ENCODE peak calls at places on chromosomes 12 and 14, in nine cellular contexts. F is retinal pigment epithelial cell, C is fibroblast of the aortic adventitia, W is A549, H is K562, J is MM.1S, B is lower leg skin, P is left lung, Y is heart right ventricle. N is an unnamed sample.

GRCh38 chr12:96035283-96036236 is at the start of gene LTA4H:
- DNase-seq in Y (peak; percentile 93), W (peak; percentile 97), P (peak; percentile 98), C (peak; percentile 99), H (peak; percentile 93), B (peak; percentile 99), F (peak; percentile 95), J (peak; percentile 98), N (peak; percentile 95)

GRCh38 chr12:63151061-63151897 is at the start of gene AVPR1A:
- DNase-seq in H (no peak), J (no peak), C (no peak), P (no peak), W (peak; percentile 33), B (peak; percentile 84), F (no peak), Y (peak; percentile 37), N (no peak)

GRCh38 chr12:38138225-38139221 is 178.1 kb upstream of the ALG10B start:
- DNase-seq in Y (no peak), J (peak; percentile 57), C (peak; percentile 76), H (peak; percentile 53), F (peak; percentile 6), P (peak; percentile 55), B (peak; percentile 92), W (peak; percentile 72), N (no peak)

GRCh38 chr12:122841544-122842321 is 6.5 kb downstream of the HIP1R start:
- DNase-seq in P (peak; percentile 59), Y (no peak), H (no peak), C (no peak), B (peak; percentile 87), W (peak; percentile 50), J (no peak), F (no peak), N (no peak)

GRCh38 chr14:50830044-50830931 is 674 bp downstream of the NIN start:
- DNase-seq in C (peak; percentile 37), Y (peak; percentile 60), P (peak; percentile 69), J (peak; percentile 14), W (peak; percentile 9), F (no peak), B (peak; percentile 91), H (peak; percentile 24), N (no peak)

GRCh38 chr12:121293603-121294002 is 2.9 kb downstream of the CAMKK2 start:
- DNase-seq in C (no peak), H (no peak), J (no peak), F (no peak), Y (no peak), B (no peak), W (no peak), P (no peak), N (no peak)

GRCh38 chr14:39576258-39576657 is 144.0 kb upstream of the FBXO33 start:
- DNase-seq in C (no peak), F (no peak), W (no peak), H (no peak), Y (no peak), J (no peak), P (no peak), B (no peak), N (no peak)

GRCh38 chr12:56947633-56948535 is 9.5 kb downstream of the RDH16 start:
- DNase-seq in W (peak; percentile 34), H (peak; percentile 27), F (no peak), Y (no peak), J (no peak), P (no peak), B (no peak), C (peak; percentile 8), N (no peak)

GRCh38 chr12:52865090-52865944 is 16.5 kb upstream of the KRT78 start:
- DNase-seq in Y (peak; percentile 62), J (no peak), P (peak; percentile 62), C (peak; percentile 76), F (no peak), B (peak; percentile 95), W (peak; percentile 94), H (peak; percentile 74), N (no peak)

GRCh38 chr12:563250-563781 is 99.9 kb downstream of the NINJ2 start:
- DNase-seq in Y (no peak), J (no peak), B (no peak), F (no peak), W (no peak), H (no peak), C (no peak), P (no peak), N (no peak)

GRCh38 chr12:12511021-12511783 is 51.5 kb downstream of the DUSP16 start:
- DNase-seq in B (no peak), P (no peak), H (no peak), F (no peak), Y (no peak), C (no peak), W (no peak), J (no peak), N (no peak)

GRCh38 chr14:69673099-69673498 is 61.7 kb downstream of the SUSD6 start:
- DNase-seq in C (no peak), F (no peak), P (no peak), W (no peak), B (peak; percentile 17), J (peak; percentile 14), H (no peak), Y (no peak), N (no peak)

GRCh38 chr12:132986885-132987225 is 688 bp downstream of the ZNF26 start:
- DNase-seq in P (no peak), H (no peak), W (peak; percentile 20), B (no peak), Y (no peak), C (no peak), J (no peak), F (no peak), N (no peak)

GRCh38 chr12:6444704-6445688 is at the start of gene CD27:
- DNase-seq in W (no peak), Y (no peak), J (no peak), C (no peak), P (no peak), H (no peak), B (no peak), F (no peak), N (no peak)

GRCh38 chr12:127628655-127629054 is 638.3 kb upstream of the TMEM132C start:
- DNase-seq in P (no peak), B (no peak), C (peak; percentile 30), W (no peak), Y (no peak), H (no peak), F (no peak), J (no peak), N (no peak)

GRCh38 chr14:105313381-105314286 is 914 bp upstream of the PACS2 start:
- DNase-seq in J (peak; percentile 22), B (peak; percentile 92), P (peak; percentile 64), F (no peak), Y (no peak), W (peak; percentile 21), C (peak; percentile 42), H (no peak), N (no peak)

GRCh38 chr14:64391113-64391725 is 3.1 kb downstream of the MTHFD1 start:
- DNase-seq in B (no peak), C (no peak), F (no peak), Y (no peak), W (no peak), H (no peak), P (no peak), J (no peak), N (no peak)
- TF ChIP-seq CTCF in B (no peak), C (no peak), F (no peak), Y (no peak), W (no peak), H (no peak), P (no peak), J (no peak), N (no peak)

DNA sequence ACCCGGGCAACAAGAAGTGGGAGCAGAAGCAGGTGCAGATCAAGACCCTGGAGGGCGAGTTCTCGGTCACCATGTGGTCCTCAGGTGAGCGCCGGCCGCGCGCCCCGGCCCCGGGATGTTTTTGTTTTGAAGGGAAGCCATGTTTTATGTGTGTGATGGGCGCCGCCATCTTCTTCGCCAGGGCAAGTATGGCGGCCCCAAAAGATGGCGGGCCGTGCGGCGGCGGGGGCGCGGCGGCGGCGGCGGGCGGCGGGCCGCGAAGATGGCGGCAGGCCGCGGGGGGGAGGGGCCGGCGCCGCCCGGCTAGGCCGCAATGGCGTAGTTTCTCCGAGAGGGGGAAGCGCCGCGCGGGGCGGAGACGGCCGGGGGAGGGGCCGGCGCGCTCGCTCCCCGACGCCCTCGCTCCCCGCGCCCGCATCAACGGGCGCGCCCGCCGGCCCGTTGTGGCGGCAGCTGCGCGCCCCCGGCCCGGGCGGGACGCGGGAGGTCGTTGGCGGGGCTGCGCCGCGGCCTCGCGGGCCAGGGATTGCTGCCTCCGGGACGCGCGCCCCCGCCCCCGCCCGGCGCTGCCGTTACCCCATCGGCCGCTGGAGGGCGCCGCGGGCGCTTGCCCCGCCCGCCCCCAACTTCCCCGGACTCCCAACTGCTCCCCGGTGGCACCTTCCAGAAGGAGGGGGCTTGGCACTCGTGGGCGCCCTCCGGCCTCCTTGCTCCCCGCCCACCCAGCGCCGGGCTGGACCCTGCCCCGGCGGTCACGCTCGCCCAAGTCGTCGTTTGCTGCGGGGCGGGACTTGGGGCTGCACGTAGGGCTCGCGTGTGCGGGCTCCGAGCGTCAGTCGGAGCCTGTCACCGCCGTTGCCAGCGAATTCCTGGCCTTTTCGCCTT is 1.1 kb downstream of the YY1 start:
- DNase-seq in J (peak; percentile 60), P (peak; percentile 87), C (peak; percentile 95), B (peak; percentile 97), Y (peak; percentile 88), W (peak; percentile 62), F (peak; percentile 94), H (peak; percentile 81), N (peak; percentile 49)
- TF ChIP-seq CTCF in J (peak; percentile 34), P (peak; percentile 64), C (peak; percentile 59), B (no peak), Y (peak; percentile 56), W (peak; percentile 96), F (peak; percentile 42), H (peak; percentile 37), N (peak; percentile 30)

DNA sequence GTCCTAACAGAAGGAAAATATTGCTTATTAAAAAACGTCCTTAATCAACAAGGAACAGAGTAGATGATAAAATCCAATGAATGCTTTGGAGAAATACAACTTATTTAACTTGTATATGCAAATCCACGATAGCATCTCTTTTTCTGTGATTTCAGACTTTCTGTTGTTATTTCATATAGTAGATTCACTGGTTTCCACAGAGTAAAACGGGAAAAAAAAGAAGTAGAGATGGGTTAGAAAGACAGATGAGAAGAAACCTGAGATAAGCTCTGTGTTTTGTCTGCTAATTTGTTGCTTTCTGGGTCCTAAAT is 447.7 kb downstream of the RERGL start:
- DNase-seq in J (no peak), W (no peak), H (no peak), C (no peak), F (no peak), P (no peak), Y (no peak), B (no peak), N (no peak)
- TF ChIP-seq CTCF in J (no peak), W (no peak), H (no peak), C (no peak), F (no peak), P (no peak), Y (no peak), B (no peak), N (no peak)

DNA sequence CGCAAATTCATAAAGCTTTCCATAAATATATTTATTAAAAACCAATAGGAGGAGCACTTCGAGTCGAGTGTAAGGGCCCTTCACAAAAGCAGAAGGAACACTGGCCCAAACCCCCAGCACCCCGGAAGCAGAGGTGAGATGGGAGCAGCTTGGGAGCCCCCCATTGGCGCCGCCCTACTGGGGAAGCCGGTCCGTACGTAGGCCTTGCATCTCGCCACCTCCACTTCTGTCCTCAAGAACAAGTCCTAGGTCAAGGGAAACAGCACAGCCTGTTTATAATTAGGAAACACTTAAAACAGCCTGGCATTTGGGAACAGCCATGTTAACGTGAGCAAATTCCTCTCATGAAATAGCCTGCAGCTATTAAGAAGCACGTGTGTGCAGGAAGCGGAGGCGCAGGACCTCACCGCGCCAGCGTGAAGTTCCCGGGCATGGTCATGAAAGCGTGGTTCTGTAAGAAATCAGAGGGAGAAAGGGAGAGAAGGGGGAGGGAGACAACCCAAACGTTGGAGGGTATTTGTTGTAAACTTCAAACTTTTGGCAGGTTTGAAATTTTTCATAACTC is 7.7 kb downstream of the ANKRD9 start:
- DNase-seq in P (no peak), J (no peak), H (peak; percentile 57), F (no peak), Y (no peak), B (no peak), C (no peak), W (no peak), N (no peak)
- TF ChIP-seq CTCF in P (no peak), J (no peak), H (peak; percentile 51), F (peak; percentile 11), Y (no peak), B (no peak), C (no peak), W (peak; percentile 15), N (no peak)

N was measured in kidney epithelial cell.